ENCODE peak calls at places on chromosome 10, in five cellular contexts. One of them, this sample, is unnamed.
A peak's percentile ranks its signal among the peaks of the same experiment; 100 is the strongest.

GRCh38 chr10:30432631-30433285 is 1.2 kb upstream of the MAP3K8 start:
- DNase-seq in A549: peak; percentile 55
- DNase-seq in left ventricle myocardium inferior: peak; percentile 30
- DNase-seq in K562: peak; percentile 34
- DNase-seq in ovary: peak; percentile 51
- DNase-seq in this sample: no peak

GRCh38 chr10:15321431-15322321 is 49.4 kb downstream of the FAM171A1 start:
- DNase-seq in A549: no peak
- DNase-seq in left ventricle myocardium inferior: peak; percentile 53
- DNase-seq in ovary: peak; percentile 39
- DNase-seq in K562: no peak
- DNase-seq in this sample: no peak

GRCh38 chr10:58412502-58412961 is 27.3 kb downstream of the TFAM start:
- DNase-seq in K562: no peak
- DNase-seq in ovary: no peak
- DNase-seq in left ventricle myocardium inferior: no peak
- DNase-seq in A549: peak; percentile 40
- DNase-seq in this sample: no peak

GRCh38 chr10:93573051-93573909 is 6.8 kb downstream of the FFAR4 start:
- DNase-seq in ovary: no peak
- DNase-seq in left ventricle myocardium inferior: peak; percentile 20
- DNase-seq in A549: no peak
- DNase-seq in K562: no peak
- DNase-seq in this sample: no peak

GRCh38 chr10:70513848-70514309 is 35.3 kb downstream of the PALD1 start:
- DNase-seq in left ventricle myocardium inferior: no peak
- DNase-seq in ovary: no peak
- DNase-seq in A549: no peak
- DNase-seq in K562: no peak
- DNase-seq in this sample: no peak

GRCh38 chr10:84429926-84430520 is 101.6 kb downstream of the CCSER2 start:
- DNase-seq in left ventricle myocardium inferior: peak; percentile 34
- DNase-seq in K562: peak; percentile 81
- DNase-seq in ovary: peak; percentile 51
- DNase-seq in A549: peak; percentile 19
- DNase-seq in this sample: peak; percentile 60

GRCh38 chr10:66572700-66573099 is 353.1 kb upstream of the LRRTM3 start:
- DNase-seq in ovary: no peak
- DNase-seq in A549: no peak
- DNase-seq in K562: no peak
- DNase-seq in left ventricle myocardium inferior: no peak
- DNase-seq in this sample: peak; percentile 52

GRCh38 chr10:60788543-60788942 is 10.3 kb downstream of the CDK1 start:
- DNase-seq in left ventricle myocardium inferior: no peak
- DNase-seq in ovary: no peak
- DNase-seq in K562: no peak
- DNase-seq in A549: no peak
- DNase-seq in this sample: no peak

GRCh38 chr10:52216852-52217251 is 97.2 kb upstream of the DKK1 start:
- DNase-seq in ovary: no peak
- DNase-seq in A549: no peak
- DNase-seq in left ventricle myocardium inferior: no peak
- DNase-seq in K562: no peak
- DNase-seq in this sample: peak; percentile 51

GRCh38 chr10:47030191-47030698 is 119.0 kb downstream of the PTPN20 start:
- DNase-seq in left ventricle myocardium inferior: no peak
- DNase-seq in K562: no peak
- DNase-seq in ovary: no peak
- DNase-seq in A549: no peak
- DNase-seq in this sample: no peak

DNA sequence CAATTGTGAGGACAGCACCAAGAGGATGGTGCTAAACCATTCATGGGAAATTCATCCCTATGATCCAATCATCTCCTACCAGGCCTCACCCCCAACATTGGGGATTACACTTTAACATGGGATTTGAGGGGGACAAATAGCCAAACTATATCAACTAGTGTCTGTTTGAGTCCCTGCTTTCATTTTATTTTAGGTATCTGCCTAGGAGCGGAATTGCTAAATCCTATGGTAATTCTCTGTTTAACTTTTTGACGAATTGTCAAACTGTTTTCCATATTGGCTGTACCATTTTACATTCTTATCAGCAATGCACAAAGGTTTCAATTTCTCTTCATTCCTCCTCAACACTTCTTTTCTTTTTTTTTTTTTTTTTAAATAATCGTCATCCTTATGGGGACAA is 318.4 kb upstream of the NRP1 start:
- DNase-seq in left ventricle myocardium inferior: no peak
- DNase-seq in A549: no peak
- DNase-seq in ovary: no peak
- DNase-seq in K562: no peak
- DNase-seq in this sample: no peak
- TF ChIP-seq CTCF in left ventricle myocardium inferior: no peak
- TF ChIP-seq CTCF in A549: no peak
- TF ChIP-seq CTCF in ovary: no peak
- TF ChIP-seq CTCF in K562: no peak
- TF ChIP-seq CTCF in this sample: no peak

DNA sequence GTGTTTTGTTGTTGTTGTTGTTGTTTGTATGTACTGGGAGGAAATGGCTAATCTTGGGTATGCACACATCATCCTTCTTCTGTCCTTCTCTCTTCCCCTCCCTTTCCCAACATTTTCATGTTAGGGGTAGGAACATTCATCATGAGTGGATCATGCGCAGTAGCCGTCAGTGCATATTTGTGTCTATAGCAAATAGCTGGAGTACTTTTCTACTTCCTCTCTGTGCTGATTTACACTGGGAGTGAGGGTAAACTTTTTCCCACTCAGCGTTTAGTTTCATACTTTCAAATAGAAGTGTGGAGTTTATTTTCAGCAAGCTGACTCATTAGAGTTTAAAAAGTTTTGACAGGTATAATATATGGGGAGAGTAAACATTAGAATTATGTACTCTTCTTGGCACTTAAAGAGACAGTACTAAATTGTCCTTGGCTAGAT is 80.5 kb upstream of the PRKG1 start:
- DNase-seq in left ventricle myocardium inferior: peak; percentile 27
- DNase-seq in A549: no peak
- DNase-seq in ovary: no peak
- DNase-seq in K562: no peak
- DNase-seq in this sample: no peak
- H3K4me3 ChIP-seq in left ventricle myocardium inferior: peak overlapping the region; percentile 80
- H3K4me3 ChIP-seq in A549: no peak overlapping the region
- H3K4me3 ChIP-seq in ovary: peak overlapping the region; percentile 25
- H3K4me3 ChIP-seq in K562: no peak overlapping the region
- H3K4me3 ChIP-seq in this sample: no peak overlapping the region

DNA sequence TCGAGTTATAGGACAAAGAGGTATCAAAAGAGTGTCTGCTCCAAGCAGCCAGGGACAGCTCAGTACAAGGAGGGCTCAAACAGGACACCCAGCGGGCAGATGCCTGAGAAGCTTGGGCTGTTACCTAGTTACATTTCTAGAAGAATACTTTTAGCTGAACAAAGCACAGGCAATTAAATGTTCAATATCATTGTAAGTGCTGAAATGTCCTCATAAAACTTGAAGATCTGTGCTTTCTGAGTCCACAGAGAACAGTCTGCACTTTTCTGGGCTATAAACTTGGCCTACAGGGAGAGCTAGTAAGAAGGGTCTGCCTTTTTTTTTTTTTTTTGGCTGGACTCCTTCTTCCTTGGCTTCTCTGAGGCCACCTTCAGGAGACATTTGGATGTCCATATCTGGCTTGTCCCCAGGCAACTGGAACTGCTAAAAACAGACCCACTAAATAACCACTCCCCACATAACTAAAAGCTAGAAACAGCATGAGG is 123.2 kb downstream of the SLC16A9 start:
- DNase-seq in A549: no peak
- DNase-seq in K562: no peak
- DNase-seq in left ventricle myocardium inferior: no peak
- DNase-seq in ovary: no peak
- DNase-seq in this sample: peak; percentile 65
- TF ChIP-seq CTCF in A549: no peak
- TF ChIP-seq CTCF in K562: no peak
- TF ChIP-seq CTCF in left ventricle myocardium inferior: no peak
- TF ChIP-seq CTCF in ovary: no peak
- TF ChIP-seq CTCF in this sample: no peak

GRCh38 chr10:132799856-132800255 is 13.9 kb upstream of the NKX6-2 start:
- DNase-seq in ovary: no peak
- DNase-seq in K562: no peak
- DNase-seq in A549: no peak
- DNase-seq in left ventricle myocardium inferior: no peak
- DNase-seq in this sample: no peak
- H3K4me3 ChIP-seq in ovary: no peak overlapping the region
- H3K4me3 ChIP-seq in K562: no peak overlapping the region
- H3K4me3 ChIP-seq in A549: no peak overlapping the region
- H3K4me3 ChIP-seq in left ventricle myocardium inferior: no peak overlapping the region
- H3K4me3 ChIP-seq in this sample: no peak overlapping the region

DNA sequence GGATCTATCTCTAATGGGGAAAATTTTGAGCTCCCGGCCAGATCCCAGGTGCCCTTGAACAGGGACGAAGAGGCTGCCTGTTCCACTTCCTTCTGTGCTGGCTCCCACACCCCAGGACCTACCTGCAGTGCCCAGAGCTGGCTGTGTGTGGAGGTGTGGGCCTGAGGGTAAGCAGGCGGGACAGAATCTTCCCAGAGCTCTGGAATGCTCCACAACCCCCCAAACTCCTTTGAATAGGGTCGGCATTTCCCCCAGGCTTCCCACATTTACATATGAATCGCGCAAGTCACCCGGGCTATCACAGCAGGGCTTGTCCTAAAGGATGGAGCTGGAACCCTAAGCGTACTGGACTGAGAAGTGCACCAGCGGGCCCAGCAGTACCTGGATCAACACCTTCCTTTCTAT is 95.9 kb downstream of the DNMBP start:
- DNase-seq in left ventricle myocardium inferior: no peak
- DNase-seq in K562: no peak
- DNase-seq in ovary: no peak
- DNase-seq in A549: no peak
- DNase-seq in this sample: no peak
- TF ChIP-seq CTCF in left ventricle myocardium inferior: no peak
- TF ChIP-seq CTCF in K562: no peak
- TF ChIP-seq CTCF in ovary: no peak
- TF ChIP-seq CTCF in A549: no peak
- TF ChIP-seq CTCF in this sample: no peak

GRCh38 chr10:101831169-101831811 is 12.3 kb downstream of the KCNIP2 start:
- DNase-seq in K562: no peak
- DNase-seq in A549: no peak
- DNase-seq in ovary: no peak
- DNase-seq in left ventricle myocardium inferior: no peak
- DNase-seq in this sample: no peak
- H3K4me3 ChIP-seq in K562: peak overlapping the region; percentile 38
- H3K4me3 ChIP-seq in A549: peak overlapping the region; percentile 53
- H3K4me3 ChIP-seq in ovary: peak overlapping the region; percentile 41
- H3K4me3 ChIP-seq in left ventricle myocardium inferior: peak overlapping the region; percentile 63
- H3K4me3 ChIP-seq in this sample: peak overlapping the region; percentile 36

DNA sequence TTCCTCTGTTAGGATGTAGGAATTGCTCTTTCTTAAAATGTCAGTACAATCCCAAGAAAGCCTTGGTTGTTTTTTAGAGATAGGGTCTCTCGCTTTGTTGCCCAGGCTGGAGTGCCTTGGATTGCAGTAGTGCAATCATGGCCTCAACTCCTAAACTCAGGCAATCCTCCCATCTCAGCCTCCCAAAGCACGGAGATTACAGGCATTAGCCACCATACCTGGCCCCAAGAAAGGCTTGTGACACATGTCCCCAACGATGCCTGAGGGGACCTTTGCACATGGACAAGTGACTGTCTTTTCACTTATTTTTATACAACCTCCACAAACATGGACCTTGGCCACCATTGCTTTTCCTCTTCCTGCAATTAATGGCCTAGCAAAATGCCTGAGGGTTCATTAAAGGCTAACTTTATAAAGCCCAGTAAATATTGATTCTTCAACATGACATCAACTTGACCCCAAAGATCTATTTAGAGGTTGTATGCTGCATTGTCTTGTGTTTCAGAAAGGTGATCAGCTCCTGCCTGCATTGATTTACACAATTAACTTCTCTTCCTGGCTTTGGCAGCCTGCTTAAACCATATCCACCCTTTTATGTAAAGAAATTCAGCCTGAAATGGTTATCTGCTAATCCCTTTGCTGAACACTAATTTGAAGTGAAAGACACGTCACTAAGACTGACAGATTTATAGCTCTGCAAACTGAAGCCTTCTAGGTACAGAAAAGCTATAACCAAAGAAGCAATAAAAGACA is 10.1 kb upstream of the SPOCK2 start:
- DNase-seq in A549: no peak
- DNase-seq in ovary: no peak
- DNase-seq in K562: peak; percentile 69
- DNase-seq in left ventricle myocardium inferior: no peak
- DNase-seq in this sample: no peak
- TF ChIP-seq CTCF in A549: no peak
- TF ChIP-seq CTCF in ovary: no peak
- TF ChIP-seq CTCF in K562: no peak
- TF ChIP-seq CTCF in left ventricle myocardium inferior: no peak
- TF ChIP-seq CTCF in this sample: no peak

This sample was measured in LNCaP clone FGC.